ENCODE peak calls at places on chromosomes 4 and X, in nine cellular contexts. D is NAMALWA, V is pancreas, R is KG1, G is cardiac fibroblast, I is hepatic stellate cell, O is COR-L47, Q is progenitor cell of endocrine pancreas, C is posterior cingulate gyrus. B is an unnamed sample.
A peak's percentile ranks its signal among the peaks of the same experiment; 100 is the strongest.

GRCh38 chr4:89685690-89686089 is 151.3 kb downstream of the SNCA start:
- DNase-seq in D (no peak), V (no peak), R (no peak), G (no peak), I (no peak), O (no peak), Q (no peak), C (no peak), B (no peak)

GRCh38 chr4:26028793-26029511 is 114.9 kb downstream of the SMIM20 start:
- DNase-seq in D (no peak), V (peak; percentile 78), R (peak; percentile 4), G (peak; percentile 72), I (peak; percentile 64), O (no peak), Q (peak; percentile 85), C (peak; percentile 49), B (peak; percentile 49)

GRCh38 chrX:103535206-103535605 is 15.9 kb upstream of the RAB40A start:
- DNase-seq in D (no peak), V (no peak), R (no peak), G (no peak), I (no peak), O (no peak), Q (no peak), C (no peak), B (no peak)

GRCh38 chrX:40100141-40100536 is 2.4 kb upstream of the BCOR start:
- DNase-seq in D (peak; percentile 55), V (peak; percentile 60), R (no peak), G (peak; percentile 51), I (no peak), O (no peak), Q (no peak), C (no peak), B (no peak)

GRCh38 chrX:123738378-123738955 is 5.6 kb upstream of the THOC2 start:
- DNase-seq in D (no peak), V (no peak), R (no peak), G (no peak), I (no peak), O (no peak), Q (no peak), C (no peak), B (no peak)

GRCh38 chrX:29858714-29859113 is 356.6 kb upstream of the MAGEB2 start:
- DNase-seq in D (no peak), V (no peak), R (no peak), G (peak; percentile 17), I (no peak), O (no peak), Q (no peak), C (no peak), B (peak; percentile 3)

GRCh38 chr4:77047037-77047436 is 28.8 kb downstream of the CCNI start:
- DNase-seq in D (peak; percentile 67), V (no peak), R (no peak), G (peak; percentile 48), I (no peak), O (no peak), Q (no peak), C (no peak), B (peak; percentile 37)

GRCh38 chr4:168304744-168305459 is 13.7 kb downstream of the DDX60 start:
- DNase-seq in D (no peak), V (no peak), R (no peak), G (peak; percentile 29), I (peak; percentile 4), O (peak; percentile 71), Q (no peak), C (no peak), B (peak; percentile 83)

GRCh38 chr4:1962980-1963379 is 45.8 kb downstream of the NELFA start:
- DNase-seq in D (no peak), V (no peak), R (no peak), G (no peak), I (no peak), O (no peak), Q (no peak), C (no peak), B (no peak)

GRCh38 chrX:153416781-153417180 is 5.5 kb downstream of the ZFP92 start:
- DNase-seq in D (no peak), V (no peak), R (no peak), G (no peak), I (no peak), O (no peak), Q (no peak), C (no peak), B (peak; percentile 11)

GRCh38 chr4:161827013-161827412 is 336.8 kb downstream of the FSTL5 start:
- DNase-seq in D (no peak), V (no peak), R (no peak), G (no peak), I (no peak), O (no peak), Q (no peak), C (no peak), B (no peak)

GRCh38 chr4:60683357-60683756 is 516.8 kb upstream of the ADGRL3 start:
- DNase-seq in D (no peak), V (no peak), R (no peak), G (peak; percentile 39), I (peak; percentile 21), O (no peak), Q (no peak), C (no peak), B (peak; percentile 32)

GRCh38 chr4:166482755-166483154 is 609.7 kb downstream of the TLL1 start:
- DNase-seq in D (no peak), V (no peak), R (no peak), G (no peak), I (no peak), O (no peak), Q (no peak), C (no peak), B (no peak)

GRCh38 chr4:150173420-150173819 is 95.2 kb downstream of the DCLK2 start:
- DNase-seq in D (no peak), V (no peak), R (no peak), G (peak; percentile 57), I (peak; percentile 24), O (no peak), Q (no peak), C (no peak), B (peak; percentile 5)

GRCh38 chrX:25015486-25016360 is at the start of gene ARX:
- DNase-seq in D (peak; percentile 65), V (peak; percentile 42), R (no peak), G (peak; percentile 47), I (no peak), O (peak; percentile 62), Q (no peak), C (peak; percentile 62), B (peak; percentile 55)

GRCh38 chr4:2142630-2143427 is 83.7 kb downstream of the NAT8L start:
- DNase-seq in D (no peak), V (no peak), R (no peak), G (peak; percentile 54), I (no peak), O (peak; percentile 21), Q (no peak), C (no peak), B (peak; percentile 37)

GRCh38 chr4:182343435-182343834 is 100.2 kb downstream of the TENM3 start:
- DNase-seq in D (no peak), V (no peak), R (no peak), G (no peak), I (no peak), O (no peak), Q (no peak), C (no peak), B (no peak)

GRCh38 chrX:137574784-137575298 is 8.9 kb downstream of the ZIC3 start:
- DNase-seq in D (no peak), V (no peak), R (no peak), G (no peak), I (no peak), O (no peak), Q (no peak), C (no peak), B (no peak)

GRCh38 chr4:140069068-140069467 is 84.9 kb downstream of the MAML3 start:
- DNase-seq in D (no peak), V (no peak), R (no peak), G (peak; percentile 69), I (no peak), O (no peak), Q (no peak), C (no peak), B (peak; percentile 75)

GRCh38 chr4:168183717-168184571 is 91.6 kb downstream of the ANXA10 start:
- DNase-seq in D (peak; percentile 50), V (no peak), R (peak; percentile 1), G (peak; percentile 63), I (peak; percentile 27), O (no peak), Q (no peak), C (no peak), B (peak; percentile 59)

GRCh38 chr4:6498511-6499240 is 26.3 kb upstream of the PPP2R2C start:
- DNase-seq in D (no peak), V (no peak), R (no peak), G (no peak), I (no peak), O (no peak), Q (no peak), C (no peak), B (no peak)

GRCh38 chrX:66635360-66635759 is 3.5 kb downstream of the EDA2R start:
- DNase-seq in D (no peak), V (no peak), R (no peak), G (peak; percentile 68), I (no peak), O (no peak), Q (no peak), C (no peak), B (peak; percentile 57)

GRCh38 chr4:7337196-7338058 is 97.3 kb downstream of the PSAPL1 start:
- DNase-seq in D (no peak), V (no peak), R (no peak), G (no peak), I (no peak), O (no peak), Q (no peak), C (no peak), B (no peak)

GRCh38 chrX:16567681-16568080 is 82.3 kb upstream of the S100G start:
- DNase-seq in D (no peak), V (no peak), R (no peak), G (no peak), I (no peak), O (no peak), Q (no peak), C (no peak), B (no peak)

GRCh38 chr4:141375855-141376254 is 155.2 kb downstream of the ZNF330 start:
- DNase-seq in D (no peak), V (no peak), R (no peak), G (peak; percentile 79), I (peak; percentile 84), O (peak; percentile 68), Q (no peak), C (no peak), B (peak; percentile 74)

GRCh38 chrX:13703135-13703534 is 14.2 kb downstream of the RAB9A start:
- DNase-seq in D (no peak), V (no peak), R (no peak), G (no peak), I (no peak), O (no peak), Q (no peak), C (no peak), B (no peak)

GRCh38 chr4:141047228-141047884 is 85.9 kb downstream of the RNF150 start:
- DNase-seq in D (no peak), V (no peak), R (no peak), G (peak; percentile 36), I (no peak), O (no peak), Q (no peak), C (no peak), B (peak; percentile 67)

B was measured in fibroblast of villous mesenchyme.